ENCODE peak calls at places on chromosomes 7 and 10, in five cellular contexts. G is ovary, F is tibial artery, P is astrocyte, S is psoas muscle. Z is an unnamed sample.

GRCh38 chr10:76302491-76302890 is 871.1 kb downstream of the LRMDA start:
- DNase-seq in F (no peak), G (no peak), P (peak), S (no peak), Z (no peak)

GRCh38 chr10:4407783-4408182 is 418.2 kb upstream of the AKR1E2 start:
- DNase-seq in F (no peak), P (peak), G (no peak), S (no peak), Z (no peak)

GRCh38 chr10:116891208-116891607 is 41.9 kb downstream of the ENO4 start:
- DNase-seq in F (no peak), S (no peak), G (no peak), P (peak), Z (no peak)

GRCh38 chr7:133512560-133512959 is 259.7 kb downstream of the EXOC4 start:
- DNase-seq in S (no peak), P (peak), F (no peak), G (no peak), Z (no peak)

GRCh38 chr7:473211-473734 is 46.4 kb downstream of the PDGFA start:
- DNase-seq in F (peak), S (no peak), P (no peak), G (no peak), Z (peak)

GRCh38 chr10:50512743-50513416 is 110.9 kb downstream of the SGMS1 start:
- DNase-seq in P (no peak), S (no peak), G (no peak), F (no peak), Z (no peak)

GRCh38 chr10:63375859-63376258 is 89.9 kb downstream of the JMJD1C start:
- DNase-seq in S (no peak), F (no peak), P (no peak), G (no peak), Z (no peak)

GRCh38 chr10:3538850-3539531 is 246.0 kb downstream of the KLF6 start:
- DNase-seq in G (no peak), P (peak), F (peak), S (peak), Z (no peak)

GRCh38 chr10:47339759-47340612 is 8.2 kb upstream of the RBP3 start:
- DNase-seq in G (no peak), P (no peak), F (peak), S (no peak), Z (no peak)

GRCh38 chr10:101066146-101066889 is 4.5 kb downstream of the KAZALD1 start:
- DNase-seq in S (peak), P (no peak), F (peak), G (peak), Z (peak)

GRCh38 chr10:52314007-52314821 is at the start of gene DKK1:
- DNase-seq in S (peak), P (peak), G (peak), F (peak), Z (peak)

GRCh38 chr7:48505061-48505460 is 333.8 kb downstream of the ABCA13 start:
- DNase-seq in P (no peak), G (no peak), S (no peak), F (no peak), Z (no peak)

GRCh38 chr7:141304291-141304690 is 230.4 kb downstream of the TMEM178B start:
- DNase-seq in F (no peak), P (no peak), S (no peak), G (no peak), Z (no peak)

GRCh38 chr10:17062493-17063487 is 66.8 kb downstream of the CUBN start:
- DNase-seq in G (peak), F (peak), S (peak), P (peak), Z (no peak)

GRCh38 chr10:7957591-7957990 is 96.9 kb upstream of the GATA3 start:
- DNase-seq in S (no peak), G (no peak), F (no peak), P (no peak), Z (no peak)

GRCh38 chr7:92953657-92954056 is 117.3 kb upstream of the CDK6 start:
- DNase-seq in F (no peak), G (no peak), P (no peak), S (no peak), Z (no peak)

GRCh38 chr7:2015251-2015871 is 217.4 kb downstream of the MAD1L1 start:
- DNase-seq in G (no peak), P (no peak), F (peak), S (peak), Z (peak)

GRCh38 chr10:101492814-101493213 is 95.2 kb downstream of the POLL start:
- DNase-seq in P (no peak), F (no peak), G (no peak), S (no peak), Z (no peak)

GRCh38 chr7:134040988-134041387 is 86.2 kb upstream of the LRGUK start:
- DNase-seq in P (no peak), F (no peak), S (no peak), G (no peak), Z (no peak)

GRCh38 chr7:75578081-75578480 is 86.0 kb downstream of the SPDYE5 start:
- DNase-seq in G (no peak), S (no peak), F (no peak), P (no peak), Z (no peak)

GRCh38 chr7:130831817-130832481 is 97.9 kb upstream of the KLF14 start:
- DNase-seq in S (no peak), F (no peak), P (no peak), G (no peak), Z (no peak)

GRCh38 chr10:124611738-124612137 is 132.4 kb downstream of the FAM53B start:
- DNase-seq in F (no peak), P (no peak), S (no peak), G (no peak), Z (no peak)

GRCh38 chr7:157743781-157744525 is 407.1 kb downstream of the DNAJB6 start:
- DNase-seq in G (no peak), S (no peak), P (no peak), F (no peak), Z (no peak)

GRCh38 chr7:98802088-98802780 is 67.6 kb downstream of the TMEM130 start:
- DNase-seq in F (peak), S (peak), G (no peak), P (peak), Z (peak)

GRCh38 chr10:132591166-132591971 is 53.8 kb downstream of the INPP5A start:
- DNase-seq in F (peak), S (peak), G (peak), P (peak), Z (peak)

GRCh38 chr7:153432056-153432455 is 620.1 kb upstream of the DPP6 start:
- DNase-seq in P (no peak), F (no peak), S (no peak), G (no peak), Z (no peak)
- H3K27ac ChIP-seq in P (no peak), F (no peak), S (no peak), G (no peak), Z (no peak)

GRCh38 chr7:38291117-38291647 is 17.7 kb upstream of the TARP start:
- DNase-seq in F (no peak), P (no peak), G (no peak), S (no peak), Z (no peak)
- TF ChIP-seq CTCF in F (no peak), P (no peak), G (no peak), S (no peak), Z (no peak)

DNA sequence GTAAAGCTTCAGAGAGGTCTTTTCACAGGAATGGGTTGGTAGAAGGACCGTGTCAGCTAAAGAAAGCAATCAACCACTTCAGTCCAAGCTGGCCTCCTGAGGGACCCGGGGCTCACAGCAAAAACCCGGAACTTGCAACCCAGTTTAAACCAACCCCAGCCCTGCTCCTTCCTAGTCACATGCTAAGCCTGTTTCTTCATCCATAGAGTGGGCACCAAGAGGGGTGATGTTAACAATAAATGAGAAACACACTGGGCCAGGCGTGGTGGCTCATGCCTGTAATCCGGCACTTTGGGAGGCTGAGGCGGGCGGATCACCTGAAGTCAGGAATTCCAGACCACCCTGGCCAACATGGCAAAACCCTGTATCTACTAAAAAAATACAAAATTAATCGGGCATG is 12.1 kb upstream of the NPFFR1 start:
- DNase-seq in G (no peak), P (no peak), S (no peak), F (peak), Z (no peak)
- H3K27ac ChIP-seq in G (peak), P (no peak), S (peak), F (peak), Z (no peak)

GRCh38 chr10:72319416-72320254 is 35.1 kb downstream of the DNAJB12 start:
- DNase-seq in G (peak), S (peak), P (peak), F (peak), Z (peak)
- TF ChIP-seq CTCF in G (no peak), S (no peak), P (no peak), F (no peak), Z (no peak)

GRCh38 chr7:32942783-32943653 is 14.2 kb upstream of the FKBP9 start:
- DNase-seq in G (peak), P (peak), S (peak), F (peak), Z (peak)
- H3K27ac ChIP-seq in G (peak), P (peak), S (peak), F (peak), Z (peak)

DNA sequence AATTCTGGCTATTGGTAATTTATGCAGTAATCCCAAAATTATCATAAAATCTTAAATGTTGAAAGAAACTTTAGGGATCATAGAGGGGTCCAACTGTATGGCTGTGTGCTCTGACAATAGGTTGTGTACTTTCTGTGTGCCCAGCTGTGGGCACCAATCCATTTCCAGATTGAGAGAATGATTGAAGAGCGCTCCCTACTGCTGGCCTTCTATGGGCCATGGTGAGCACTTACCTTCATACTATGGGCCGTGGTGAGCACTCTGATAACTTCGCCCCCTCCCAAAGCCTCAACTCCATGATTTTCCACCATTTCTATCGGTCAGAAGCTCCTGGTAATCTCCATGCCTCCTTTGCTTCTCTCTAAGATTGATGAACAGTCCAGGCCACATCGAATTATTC is 118.6 kb downstream of the STRA8 start:
- DNase-seq in F (no peak), S (no peak), P (no peak), G (no peak), Z (no peak)
- TF ChIP-seq CTCF in F (no peak), S (no peak), P (no peak), G (no peak), Z (no peak)

DNA sequence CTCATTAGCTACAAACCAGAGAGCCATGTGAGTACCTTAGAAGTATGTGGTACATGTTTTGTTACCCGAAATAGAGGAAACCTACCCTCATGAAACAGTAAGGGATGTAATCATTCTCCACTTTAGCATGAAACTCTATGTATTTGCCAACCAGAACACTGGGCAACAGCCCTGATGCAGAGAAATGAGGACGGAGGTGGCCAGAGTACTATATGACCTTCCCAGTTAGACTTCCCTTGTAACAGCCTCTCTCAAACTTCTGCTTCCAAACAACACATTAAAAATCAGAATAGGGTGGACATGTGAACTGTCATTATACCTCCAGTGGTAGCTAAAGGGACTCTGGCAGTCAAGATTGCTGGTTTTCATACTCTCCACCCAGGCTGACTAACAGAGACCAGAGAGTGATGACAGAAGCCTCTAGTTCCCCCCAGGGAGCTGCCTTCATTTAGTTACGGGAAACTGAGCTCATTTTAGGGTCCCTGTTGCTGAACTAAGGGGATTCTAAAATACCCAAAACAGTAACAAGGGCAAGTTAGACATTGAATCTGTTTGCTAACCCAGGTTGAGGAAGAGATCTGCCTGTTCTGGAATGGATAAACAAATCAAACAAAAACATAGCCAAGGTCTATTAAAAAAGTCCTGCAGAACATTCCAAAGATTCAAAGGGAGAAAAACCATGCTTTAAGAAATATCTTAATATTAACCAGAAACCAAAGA is 83.1 kb downstream of the VPS41 start:
- DNase-seq in P (no peak), F (no peak), G (no peak), S (no peak), Z (no peak)
- H3K27ac ChIP-seq in P (no peak), F (peak), G (no peak), S (peak), Z (no peak)